ENCODE peak calls at places on chromosome 12, in five cellular contexts. L is sigmoid colon; B is heart left ventricle; K is CD4-positive, alpha-beta T cell; Y is Peyer's patch. O is an unnamed sample.
A peak's percentile ranks its signal among the peaks of the same experiment; 100 is the strongest.

GRCh38 chr12:67531051-67531450 is 117.5 kb upstream of the DYRK2 start:
- DNase-seq in L (no peak), Y (no peak), B (no peak), K (no peak), O (no peak)

GRCh38 chr12:121576851-121577391 is 3.9 kb downstream of the KDM2B start:
- DNase-seq in Y (no peak), B (no peak), L (no peak), K (no peak), O (no peak)

GRCh38 chr12:51307655-51308593 is 16.1 kb downstream of the BIN2 start:
- DNase-seq in K (no peak), Y (no peak), L (no peak), B (no peak), O (no peak)

GRCh38 chr12:113860950-113861349 is 105.2 kb downstream of the RBM19 start:
- DNase-seq in B (peak; percentile 28), L (no peak), Y (no peak), K (no peak), O (no peak)

GRCh38 chr12:107163413-107163812 is 70.1 kb upstream of the CRY1 start:
- DNase-seq in L (no peak), K (no peak), Y (no peak), B (no peak), O (no peak)

GRCh38 chr12:55446334-55446733 is 2.5 kb downstream of the OR6C2 start:
- DNase-seq in K (no peak), L (no peak), Y (no peak), B (no peak), O (no peak)

GRCh38 chr12:49787672-49788071 is 40.5 kb downstream of the NCKAP5L start:
- DNase-seq in L (no peak), Y (no peak), B (no peak), K (no peak), O (no peak)

GRCh38 chr12:110557300-110557699 is 25.8 kb downstream of the PPTC7 start:
- DNase-seq in K (no peak), Y (no peak), B (no peak), L (no peak), O (no peak)

GRCh38 chr12:122067966-122068365 is 10.6 kb upstream of the MLXIP start:
- DNase-seq in L (peak; percentile 86), B (peak; percentile 71), Y (peak; percentile 92), K (no peak), O (no peak)

GRCh38 chr12:69239286-69239921 is at the start of gene CPSF6:
- DNase-seq in K (peak; percentile 94), Y (peak; percentile 98), B (peak; percentile 99), L (peak; percentile 97), O (peak; percentile 90)

GRCh38 chr12:78949532-78949931 is 85.0 kb downstream of the SYT1 start:
- DNase-seq in B (no peak), L (no peak), K (no peak), Y (no peak), O (no peak)
- H3K9me3 ChIP-seq in B (no peaks in the 10 kb centered on the region), L (no peaks in the 10 kb centered on the region), K (peaks cover 3% of the 10 kb centered on the region), Y (no peaks in the 10 kb centered on the region), O (no peaks in the 10 kb centered on the region)

GRCh38 chr12:34402899-34403705 is 380.8 kb downstream of the ALG10 start:
- DNase-seq in L (peak; percentile 56), B (peak; percentile 40), K (no peak), Y (peak; percentile 24), O (peak; percentile 37)

GRCh38 chr12:34400423-34400881 is 378.2 kb downstream of the ALG10 start:
- DNase-seq in K (peak; percentile 1), Y (peak; percentile 29), L (peak; percentile 59), B (peak; percentile 28), O (peak; percentile 26)

GRCh38 chr12:34400986-34401658 is 378.8 kb downstream of the ALG10 start:
- DNase-seq in Y (peak; percentile 18), B (peak; percentile 45), L (peak; percentile 32), K (no peak), O (peak; percentile 14)

GRCh38 chr12:34402228-34402898 is 380.1 kb downstream of the ALG10 start:
- DNase-seq in B (peak; percentile 46), K (peak; percentile 1), L (peak; percentile 43), Y (peak; percentile 36), O (peak; percentile 31)

DNA sequence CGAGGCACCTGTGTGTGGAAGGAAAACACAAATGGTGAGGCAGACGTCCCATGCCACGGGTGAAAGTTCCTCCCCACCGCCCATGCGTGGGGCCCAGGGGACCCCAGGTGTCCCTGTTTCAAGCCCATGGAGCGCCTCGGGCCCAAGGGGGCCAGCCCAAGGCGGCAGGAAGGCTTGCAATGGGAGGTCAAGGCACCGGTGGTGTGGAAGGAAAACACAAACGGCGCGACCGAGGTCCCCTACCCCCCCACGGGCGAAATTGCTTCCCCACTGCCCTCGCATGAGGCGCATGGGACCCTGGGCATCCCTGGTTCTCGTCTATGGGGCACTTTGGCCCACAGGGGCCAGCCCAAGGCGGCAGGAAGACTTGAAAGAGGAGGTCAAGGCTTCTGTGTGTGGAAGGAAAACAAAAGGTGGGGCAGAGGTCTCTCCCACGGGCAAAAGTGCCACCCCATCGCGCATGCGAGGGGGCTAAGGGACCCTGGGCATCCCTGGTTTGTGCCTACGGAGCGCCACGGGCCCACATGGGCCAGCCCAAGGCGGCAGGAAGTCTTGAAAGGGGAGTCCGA is 379.4 kb downstream of the ALG10 start:
- DNase-seq in L (peak; percentile 56), Y (peak; percentile 32), B (peak; percentile 53), K (no peak), O (peak; percentile 34)
- H3K9me3 ChIP-seq in L (peaks cover 32% of the 10 kb centered on the region), Y (peaks cover 52% of the 10 kb centered on the region), B (no peaks in the 10 kb centered on the region), K (peaks cover 32% of the 10 kb centered on the region), O (peaks cover 5% of the 10 kb centered on the region)

GRCh38 chr12:130418261-130418660 is 80.6 kb downstream of the PIWIL1 start:
- DNase-seq in K (no peak), L (no peak), Y (no peak), B (no peak), O (no peak)

GRCh38 chr12:130413909-130414308 is 76.2 kb downstream of the PIWIL1 start:
- DNase-seq in Y (no peak), B (no peak), L (no peak), K (no peak), O (no peak)

GRCh38 chr12:130414381-130414780 is 76.7 kb downstream of the PIWIL1 start:
- DNase-seq in L (no peak), B (no peak), K (no peak), Y (no peak), O (no peak)

DNA sequence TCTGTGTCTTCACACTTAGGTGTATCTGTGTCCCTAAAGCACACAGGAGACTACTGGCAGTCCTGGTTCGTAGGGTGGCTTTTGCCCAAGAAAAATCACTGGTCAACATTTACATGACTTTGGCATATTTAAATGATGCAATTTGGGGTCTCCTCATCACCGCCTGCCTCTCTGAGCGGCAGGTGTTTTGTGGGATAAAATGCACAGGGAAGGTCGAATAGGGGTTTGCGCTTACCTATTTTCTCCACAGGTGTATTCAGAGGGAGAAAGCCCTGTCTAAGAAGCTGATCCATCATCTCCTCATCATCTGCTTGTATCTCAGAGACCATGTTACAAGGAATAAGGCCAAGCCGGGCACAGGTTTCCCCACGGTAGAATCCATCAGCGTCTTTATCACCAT is 74.7 kb downstream of the PIWIL1 start:
- DNase-seq in B (no peak), Y (no peak), K (no peak), L (no peak), O (no peak)
- H3K9me3 ChIP-seq in B (no peaks in the 10 kb centered on the region), Y (no peaks in the 10 kb centered on the region), K (no peaks in the 10 kb centered on the region), L (no peaks in the 10 kb centered on the region), O (no peaks in the 10 kb centered on the region)

DNA sequence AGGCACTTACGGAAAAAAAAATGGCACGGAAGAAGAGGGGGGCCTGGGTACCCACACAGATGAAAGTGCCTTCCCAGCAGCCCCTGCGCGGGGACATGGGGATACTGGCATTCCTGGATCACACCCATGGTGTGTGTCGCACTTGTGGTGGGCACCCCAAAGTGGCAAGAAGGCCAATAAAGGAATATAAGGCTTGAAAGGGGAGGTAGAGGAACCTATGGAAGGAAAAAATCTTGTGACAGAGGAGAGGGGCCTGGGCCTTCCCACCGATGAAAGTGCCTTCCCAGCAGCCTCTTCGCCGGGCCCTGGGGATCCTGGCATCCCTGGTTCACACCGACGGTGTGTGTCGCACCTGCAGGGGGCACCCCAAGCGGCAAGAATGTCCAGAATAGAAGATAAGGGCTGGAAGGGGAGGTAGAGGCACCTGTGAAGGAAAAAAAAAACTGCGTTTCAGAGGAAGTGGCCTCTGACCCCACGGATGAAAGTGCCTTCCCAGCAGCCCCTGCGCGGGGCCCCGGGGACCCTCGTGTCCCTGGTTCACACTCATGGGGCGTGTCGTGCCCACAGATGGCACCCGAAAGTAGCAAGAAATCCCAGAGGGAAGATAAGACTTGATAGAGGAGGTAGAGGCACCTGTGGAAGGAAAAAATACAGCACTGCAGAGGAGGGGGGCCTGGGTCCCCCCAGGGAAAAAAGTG is 284.0 kb downstream of the ALG10 start:
- DNase-seq in L (no peak), B (no peak), K (no peak), Y (no peak), O (no peak)
- H3K9me3 ChIP-seq in L (peaks cover 29% of the 10 kb centered on the region), B (no peaks in the 10 kb centered on the region), K (peaks cover 39% of the 10 kb centered on the region), Y (peaks cover 9% of the 10 kb centered on the region), O (no peaks in the 10 kb centered on the region)

GRCh38 chr12:130557201-130557600 is 158.9 kb downstream of the RIMBP2 start:
- DNase-seq in Y (no peak), B (no peak), K (no peak), L (no peak), O (no peak)
- H3K9me3 ChIP-seq in Y (no peaks in the 10 kb centered on the region), B (no peaks in the 10 kb centered on the region), K (no peaks in the 10 kb centered on the region), L (no peaks in the 10 kb centered on the region), O (no peaks in the 10 kb centered on the region)

GRCh38 chr12:58906917-58907316 is 13.4 kb downstream of the LRIG3 start:
- DNase-seq in B (no peak), K (no peak), L (no peak), Y (no peak), O (no peak)
- H3K9me3 ChIP-seq in B (no peaks in the 10 kb centered on the region), K (no peaks in the 10 kb centered on the region), L (no peaks in the 10 kb centered on the region), Y (no peaks in the 10 kb centered on the region), O (peaks cover 2% of the 10 kb centered on the region)

GRCh38 chr12:132305991-132306884 is 23.2 kb downstream of the GALNT9 start:
- DNase-seq in L (peak; percentile 48), K (no peak), B (peak; percentile 40), Y (no peak), O (peak; percentile 60)
- H3K9me3 ChIP-seq in L (peaks cover 2% of the 10 kb centered on the region), K (peaks cover 4% of the 10 kb centered on the region), B (no peaks in the 10 kb centered on the region), Y (no peaks in the 10 kb centered on the region), O (peaks cover 2% of the 10 kb centered on the region)

GRCh38 chr12:95339086-95339788 is 121.6 kb downstream of the VEZT start:
- DNase-seq in K (no peak), Y (no peak), B (no peak), L (no peak), O (no peak)

GRCh38 chr12:95336387-95337067 is 118.9 kb downstream of the VEZT start:
- DNase-seq in K (no peak), Y (peak; percentile 66), L (peak; percentile 89), B (peak; percentile 71), O (no peak)

GRCh38 chr12:95337176-95337575 is 119.6 kb downstream of the VEZT start:
- DNase-seq in Y (no peak), L (no peak), B (no peak), K (no peak), O (no peak)

DNA sequence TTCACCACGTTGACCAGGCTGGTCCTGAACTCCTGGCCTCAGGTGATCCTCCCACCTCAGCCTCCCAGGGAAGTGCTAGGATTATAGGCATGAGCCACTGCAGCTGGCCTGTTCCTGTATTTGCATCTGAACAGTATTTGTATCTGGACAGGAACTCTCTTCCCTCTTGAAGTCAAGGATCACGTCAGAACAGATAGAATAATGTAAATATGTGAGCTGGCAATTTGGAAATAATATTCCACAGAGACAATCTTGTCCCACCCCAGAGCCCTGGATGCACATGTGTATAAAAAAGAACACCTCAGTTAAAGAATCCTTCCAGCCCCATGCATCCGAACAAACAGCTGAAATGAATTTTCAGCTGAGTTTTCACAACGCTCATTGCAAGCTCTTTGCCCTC is 118.3 kb downstream of the VEZT start:
- DNase-seq in B (no peak), L (no peak), K (no peak), Y (no peak), O (no peak)
- H3K9me3 ChIP-seq in B (no peaks in the 10 kb centered on the region), L (no peaks in the 10 kb centered on the region), K (no peaks in the 10 kb centered on the region), Y (no peaks in the 10 kb centered on the region), O (no peaks in the 10 kb centered on the region)